ENCODE peak calls at places on chromosomes 4 and X, in five cellular contexts. J is Peyer's patch, T is cardiac muscle cell, S is GM23248, M is body of pancreas. N is an unnamed sample.

GRCh38 chr4:159395693-159396092 is 292.8 kb downstream of the RAPGEF2 start:
- DNase-seq in T (no peak), J (no peak), S (peak; percentile 54), M (no peak), N (no peak)

GRCh38 chrX:11791090-11791489 is 33.1 kb downstream of the MSL3 start:
- DNase-seq in S (no peak), M (no peak), T (no peak), J (no peak), N (no peak)

GRCh38 chrX:18252644-18253359 is 32.1 kb upstream of the BEND2 start:
- DNase-seq in T (no peak), M (no peak), J (no peak), S (peak; percentile 1), N (no peak)

GRCh38 chr4:139509727-139510410 is 46.1 kb downstream of the SETD7 start:
- DNase-seq in S (peak; percentile 17), T (peak; percentile 51), J (no peak), M (no peak), N (no peak)

GRCh38 chrX:14829643-14830042 is 43.2 kb downstream of the FANCB start:
- DNase-seq in M (no peak), S (no peak), J (no peak), T (no peak), N (no peak)

GRCh38 chr4:150250293-150250997 is 172.2 kb downstream of the DCLK2 start:
- DNase-seq in S (no peak), J (no peak), M (no peak), T (no peak), N (no peak)

GRCh38 chr4:150258569-150258968 is 180.3 kb downstream of the DCLK2 start:
- DNase-seq in S (no peak), T (no peak), M (no peak), J (no peak), N (peak; percentile 18)

GRCh38 chrX:68932611-68933010 is 103.8 kb downstream of the EFNB1 start:
- DNase-seq in T (no peak), M (no peak), S (no peak), J (no peak), N (no peak)

GRCh38 chr4:178185517-178185916 is 743.3 kb upstream of the AGA start:
- DNase-seq in S (no peak), J (no peak), T (peak; percentile 68), M (peak; percentile 68), N (no peak)

DNA sequence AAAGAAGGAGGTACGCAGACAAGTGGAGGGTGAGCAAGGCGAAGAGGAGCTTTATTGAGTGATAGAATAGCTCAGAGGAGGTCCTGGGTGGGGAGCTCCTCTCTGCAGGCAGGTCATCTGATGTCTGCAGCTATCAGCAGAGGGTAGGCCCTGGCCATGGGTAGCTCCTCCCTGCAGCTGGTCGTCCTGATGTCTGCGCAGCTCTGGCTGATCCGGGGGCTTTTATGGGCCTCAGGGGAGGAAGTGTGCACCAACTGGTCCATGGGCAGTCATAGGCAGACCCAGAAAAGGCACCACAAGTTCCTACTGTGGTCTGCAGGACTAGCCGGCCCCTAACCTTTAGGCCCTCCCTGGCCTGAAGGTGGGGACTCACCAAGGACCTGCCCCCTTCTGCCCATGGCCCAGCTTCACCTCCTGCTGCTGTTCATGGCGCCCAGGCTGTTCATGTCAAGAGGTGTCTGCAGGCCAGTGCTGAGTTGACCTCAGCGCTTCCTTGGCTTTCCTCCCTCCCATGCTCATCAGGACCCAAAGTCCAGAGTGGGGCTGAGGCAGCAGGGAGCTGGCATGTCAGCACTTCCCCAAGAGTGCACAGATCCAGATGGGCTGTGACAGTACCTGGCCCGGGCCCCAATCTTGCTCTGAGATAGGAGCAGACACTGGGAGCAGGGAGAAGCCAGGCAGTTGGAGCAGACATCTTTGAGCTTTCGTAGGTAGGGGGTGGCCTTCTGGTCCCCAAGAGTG is 46.1 kb downstream of the ARAP2 start:
- DNase-seq in T (no peak), J (no peak), M (no peak), S (no peak), N (no peak)
- H3K27ac ChIP-seq in T (no peak overlapping the region), J (no peak overlapping the region), M (no peak overlapping the region), S (no peak overlapping the region), N (no peak overlapping the region)

GRCh38 chr4:2798399-2799301 is 5.8 kb downstream of the SH3BP2 start:
- DNase-seq in J (peak; percentile 88), T (no peak), M (no peak), S (no peak), N (peak; percentile 48)
- H3K27ac ChIP-seq in J (peak overlapping the region; percentile 41), T (no peak overlapping the region), M (peak overlapping the region; percentile 80), S (no peak overlapping the region), N (peak overlapping the region; percentile 83)

GRCh38 chr4:3451956-3452355 is 10.2 kb downstream of the HGFAC start:
- DNase-seq in J (no peak), S (peak; percentile 75), T (no peak), M (no peak), N (no peak)
- H3K27ac ChIP-seq in J (no peak overlapping the region), S (no peak overlapping the region), T (no peak overlapping the region), M (peak overlapping the region; percentile 60), N (no peak overlapping the region)

DNA sequence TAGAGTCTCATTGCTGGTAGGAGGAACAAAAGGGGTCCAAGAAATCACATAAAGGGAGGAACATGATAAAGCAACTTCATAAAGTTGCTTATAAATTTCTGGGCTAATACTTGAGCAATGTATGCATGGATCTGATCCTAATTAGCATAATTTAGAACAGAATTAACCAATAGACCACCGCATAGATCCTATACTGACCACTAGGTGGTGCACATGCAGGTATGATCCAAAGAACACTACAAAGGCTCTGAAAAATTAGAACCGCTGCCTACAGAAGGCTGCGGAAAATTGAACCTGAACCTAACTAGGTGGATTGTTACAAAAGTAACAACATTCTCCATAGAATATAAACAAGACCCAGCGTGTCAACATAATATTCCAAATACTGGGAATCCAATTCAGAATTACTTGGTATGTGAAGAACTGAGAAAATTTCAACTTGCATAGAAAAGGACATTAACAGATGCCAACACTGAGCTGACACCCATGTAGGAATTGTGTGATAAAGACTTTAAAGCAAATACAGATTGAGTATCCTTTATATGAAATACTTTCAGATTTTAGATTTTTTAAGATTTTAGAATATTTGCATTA is 23.3 kb downstream of the BRCC3 start:
- DNase-seq in M (peak; percentile 16), J (no peak), T (peak; percentile 28), S (peak; percentile 49), N (no peak)
- H3K27ac ChIP-seq in M (no peak overlapping the region), J (no peak overlapping the region), T (no peak overlapping the region), S (no peak overlapping the region), N (no peak overlapping the region)

GRCh38 chrX:439719-440118 is 53.0 kb upstream of the PPP2R3B start:
- DNase-seq in T (no peak), S (no peak), M (no peak), J (no peak), N (no peak)

GRCh38 chrX:439236-439635 is 52.5 kb upstream of the PPP2R3B start:
- DNase-seq in M (no peak), J (no peak), T (no peak), S (no peak), N (no peak)

GRCh38 chrX:435536-436122 is 48.9 kb upstream of the PPP2R3B start:
- DNase-seq in J (no peak), M (no peak), T (no peak), S (no peak), N (no peak)

GRCh38 chrX:440636-441035 is 53.9 kb upstream of the PPP2R3B start:
- DNase-seq in J (no peak), T (no peak), M (no peak), S (no peak), N (no peak)

GRCh38 chrX:437636-438390 is 51.1 kb upstream of the PPP2R3B start:
- DNase-seq in J (no peak), M (no peak), T (no peak), S (no peak), N (peak; percentile 12)
- H3K27ac ChIP-seq in J (no peak overlapping the region), M (no peak overlapping the region), T (no peak overlapping the region), S (no peak overlapping the region), N (no peak overlapping the region)

GRCh38 chr4:76589872-76590846 is 155.1 kb downstream of the SHROOM3 start:
- DNase-seq in J (peak; percentile 60), S (peak; percentile 90), M (peak; percentile 71), T (peak; percentile 92), N (no peak)
- H3K27ac ChIP-seq in J (peak overlapping the region; percentile 70), S (peak overlapping the region; percentile 97), M (peak overlapping the region; percentile 75), T (peak overlapping the region; percentile 99), N (no peak overlapping the region)

GRCh38 chrX:40579880-40580536 is 762 bp upstream of the ATP6AP2 start:
- DNase-seq in S (peak; percentile 2), T (no peak), J (no peak), M (no peak), N (no peak)
- H3K27ac ChIP-seq in S (peak overlapping the region; percentile 84), T (peak overlapping the region; percentile 63), J (peak overlapping the region; percentile 91), M (peak overlapping the region; percentile 88), N (peak overlapping the region; percentile 87)

GRCh38 chrX:109874548-109874947 is 128.4 kb upstream of the TMEM164 start:
- DNase-seq in J (no peak), S (no peak), M (no peak), T (no peak), N (no peak)

GRCh38 chrX:109871489-109871888 is 131.4 kb upstream of the TMEM164 start:
- DNase-seq in M (no peak), J (no peak), T (no peak), S (no peak), N (no peak)

GRCh38 chrX:109873576-109873975 is 129.3 kb upstream of the TMEM164 start:
- DNase-seq in S (no peak), T (no peak), J (no peak), M (no peak), N (no peak)

GRCh38 chrX:109873983-109874382 is 128.9 kb upstream of the TMEM164 start:
- DNase-seq in S (no peak), J (no peak), T (no peak), M (no peak), N (no peak)

DNA sequence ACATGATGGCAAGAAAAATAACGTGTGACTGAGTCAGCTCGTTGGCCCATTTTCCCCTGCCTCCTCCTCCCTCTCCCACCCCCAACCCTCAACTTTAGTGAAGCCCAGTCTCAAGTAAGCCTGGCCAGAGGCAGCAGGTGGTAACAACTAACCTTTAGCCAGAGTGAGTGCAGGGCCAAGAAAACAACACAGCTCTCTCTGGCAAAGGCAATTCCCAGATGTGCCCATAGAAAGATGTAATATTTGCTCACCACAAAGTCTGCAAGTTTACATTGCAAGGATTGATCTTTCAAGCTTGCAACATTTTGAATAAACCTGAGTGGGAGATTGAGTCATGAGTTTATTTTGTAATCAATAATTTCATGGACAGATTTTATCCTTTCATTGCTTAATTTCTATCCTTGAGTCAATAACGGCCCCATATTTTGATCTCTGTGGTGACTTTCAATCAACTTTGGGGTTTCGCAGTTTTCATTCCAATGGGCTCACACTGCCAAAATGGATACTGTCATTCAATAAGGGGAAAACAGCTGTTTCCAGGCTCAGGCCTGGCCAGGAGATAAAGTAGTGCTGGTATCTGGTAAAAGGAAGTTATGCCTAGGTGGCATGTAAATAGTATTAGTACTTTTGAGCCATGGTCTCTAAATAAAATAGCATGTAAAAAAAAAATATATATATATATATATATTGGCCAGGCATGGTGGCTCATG is 130.7 kb upstream of the TMEM164 start:
- DNase-seq in J (no peak), M (peak; percentile 47), S (peak; percentile 27), T (no peak), N (no peak)
- H3K27ac ChIP-seq in J (no peak overlapping the region), M (no peak overlapping the region), S (no peak overlapping the region), T (no peak overlapping the region), N (no peak overlapping the region)

N was measured in epithelial cell of prostate.